ENCODE peak calls at places on chromosomes 3 and 15, in eight cellular contexts. One of them, this sample, is unnamed.

GRCh38 chr3:156782921-156783320 is 43.2 kb upstream of the LEKR1 start:
- DNase-seq in fibroblast of pulmonary artery: no peak
- DNase-seq in CD8-positive, alpha-beta T cell: no peak
- DNase-seq in AG04450: no peak
- DNase-seq in body of pancreas: no peak
- DNase-seq in GM12865: no peak
- DNase-seq in cardiac fibroblast: no peak
- DNase-seq in heart right ventricle: no peak
- DNase-seq in this sample: no peak

GRCh38 chr3:18423401-18424212 is 1.5 kb downstream of the SATB1 start:
- DNase-seq in body of pancreas: peak
- DNase-seq in fibroblast of pulmonary artery: peak
- DNase-seq in AG04450: no peak
- DNase-seq in cardiac fibroblast: peak
- DNase-seq in GM12865: peak
- DNase-seq in CD8-positive, alpha-beta T cell: peak
- DNase-seq in heart right ventricle: peak
- DNase-seq in this sample: peak

GRCh38 chr3:177314897-177315296 is 117.6 kb upstream of the TBL1XR1 start:
- DNase-seq in CD8-positive, alpha-beta T cell: no peak
- DNase-seq in GM12865: peak
- DNase-seq in AG04450: no peak
- DNase-seq in heart right ventricle: no peak
- DNase-seq in cardiac fibroblast: no peak
- DNase-seq in fibroblast of pulmonary artery: no peak
- DNase-seq in body of pancreas: no peak
- DNase-seq in this sample: no peak

GRCh38 chr15:39828374-39828931 is 45.8 kb upstream of the FSIP1 start:
- DNase-seq in heart right ventricle: no peak
- DNase-seq in body of pancreas: peak
- DNase-seq in CD8-positive, alpha-beta T cell: no peak
- DNase-seq in fibroblast of pulmonary artery: peak
- DNase-seq in cardiac fibroblast: peak
- DNase-seq in GM12865: no peak
- DNase-seq in AG04450: no peak
- DNase-seq in this sample: peak

GRCh38 chr3:1179116-1179515 is 86.3 kb downstream of the CNTN6 start:
- DNase-seq in GM12865: no peak
- DNase-seq in AG04450: no peak
- DNase-seq in fibroblast of pulmonary artery: no peak
- DNase-seq in body of pancreas: no peak
- DNase-seq in CD8-positive, alpha-beta T cell: no peak
- DNase-seq in heart right ventricle: no peak
- DNase-seq in cardiac fibroblast: no peak
- DNase-seq in this sample: no peak

GRCh38 chr3:104896624-104897023 is 470.1 kb upstream of the ALCAM start:
- DNase-seq in cardiac fibroblast: no peak
- DNase-seq in GM12865: no peak
- DNase-seq in heart right ventricle: no peak
- DNase-seq in AG04450: no peak
- DNase-seq in fibroblast of pulmonary artery: no peak
- DNase-seq in body of pancreas: no peak
- DNase-seq in CD8-positive, alpha-beta T cell: no peak
- DNase-seq in this sample: no peak

GRCh38 chr3:104102386-104102785 is 1264.3 kb upstream of the ALCAM start:
- DNase-seq in heart right ventricle: no peak
- DNase-seq in fibroblast of pulmonary artery: peak
- DNase-seq in CD8-positive, alpha-beta T cell: no peak
- DNase-seq in GM12865: peak
- DNase-seq in cardiac fibroblast: peak
- DNase-seq in AG04450: peak
- DNase-seq in body of pancreas: no peak
- DNase-seq in this sample: no peak

GRCh38 chr3:11156026-11156410 is 1.7 kb downstream of the HRH1 start:
- DNase-seq in AG04450: no peak
- DNase-seq in body of pancreas: no peak
- DNase-seq in fibroblast of pulmonary artery: no peak
- DNase-seq in CD8-positive, alpha-beta T cell: no peak
- DNase-seq in cardiac fibroblast: no peak
- DNase-seq in heart right ventricle: no peak
- DNase-seq in GM12865: no peak
- DNase-seq in this sample: no peak

GRCh38 chr3:50133283-50133615 is 21.9 kb upstream of the SEMA3F start:
- DNase-seq in AG04450: no peak
- DNase-seq in CD8-positive, alpha-beta T cell: no peak
- DNase-seq in cardiac fibroblast: no peak
- DNase-seq in fibroblast of pulmonary artery: no peak
- DNase-seq in GM12865: no peak
- DNase-seq in body of pancreas: no peak
- DNase-seq in heart right ventricle: no peak
- DNase-seq in this sample: no peak

GRCh38 chr3:58063424-58063823 is 55.2 kb downstream of the FLNB start:
- DNase-seq in fibroblast of pulmonary artery: peak
- DNase-seq in AG04450: no peak
- DNase-seq in GM12865: no peak
- DNase-seq in heart right ventricle: no peak
- DNase-seq in cardiac fibroblast: peak
- DNase-seq in body of pancreas: peak
- DNase-seq in CD8-positive, alpha-beta T cell: no peak
- DNase-seq in this sample: no peak

GRCh38 chr3:41690766-41691563 is 270.9 kb downstream of the ULK4 start:
- DNase-seq in GM12865: no peak
- DNase-seq in fibroblast of pulmonary artery: peak
- DNase-seq in body of pancreas: no peak
- DNase-seq in cardiac fibroblast: peak
- DNase-seq in heart right ventricle: no peak
- DNase-seq in AG04450: no peak
- DNase-seq in CD8-positive, alpha-beta T cell: no peak
- DNase-seq in this sample: no peak

GRCh38 chr3:53252105-53252946 is 3.5 kb downstream of the TKT start:
- DNase-seq in GM12865: no peak
- DNase-seq in fibroblast of pulmonary artery: peak
- DNase-seq in CD8-positive, alpha-beta T cell: no peak
- DNase-seq in AG04450: no peak
- DNase-seq in cardiac fibroblast: no peak
- DNase-seq in body of pancreas: no peak
- DNase-seq in heart right ventricle: no peak
- DNase-seq in this sample: no peak

GRCh38 chr3:45062697-45063070 is 36.6 kb downstream of the CLEC3B start:
- DNase-seq in CD8-positive, alpha-beta T cell: no peak
- DNase-seq in fibroblast of pulmonary artery: no peak
- DNase-seq in body of pancreas: no peak
- DNase-seq in cardiac fibroblast: no peak
- DNase-seq in AG04450: no peak
- DNase-seq in GM12865: no peak
- DNase-seq in heart right ventricle: no peak
- DNase-seq in this sample: no peak

GRCh38 chr3:58657571-58658141 is 8.9 kb downstream of the FAM3D start:
- DNase-seq in body of pancreas: no peak
- DNase-seq in GM12865: no peak
- DNase-seq in fibroblast of pulmonary artery: no peak
- DNase-seq in cardiac fibroblast: no peak
- DNase-seq in AG04450: no peak
- DNase-seq in CD8-positive, alpha-beta T cell: no peak
- DNase-seq in heart right ventricle: no peak
- DNase-seq in this sample: no peak

GRCh38 chr3:181623924-181624694 is 87.6 kb upstream of the SOX2 start:
- DNase-seq in fibroblast of pulmonary artery: peak
- DNase-seq in heart right ventricle: no peak
- DNase-seq in CD8-positive, alpha-beta T cell: no peak
- DNase-seq in body of pancreas: no peak
- DNase-seq in cardiac fibroblast: peak
- DNase-seq in GM12865: no peak
- DNase-seq in AG04450: no peak
- DNase-seq in this sample: no peak

GRCh38 chr3:112046599-112046998 is 12.1 kb downstream of the TMPRSS7 start:
- DNase-seq in CD8-positive, alpha-beta T cell: no peak
- DNase-seq in AG04450: no peak
- DNase-seq in cardiac fibroblast: no peak
- DNase-seq in GM12865: no peak
- DNase-seq in body of pancreas: no peak
- DNase-seq in heart right ventricle: no peak
- DNase-seq in fibroblast of pulmonary artery: no peak
- DNase-seq in this sample: no peak

GRCh38 chr3:123884258-123884831 is at the start of gene MYLK:
- DNase-seq in cardiac fibroblast: peak
- DNase-seq in body of pancreas: peak
- DNase-seq in GM12865: peak
- DNase-seq in fibroblast of pulmonary artery: peak
- DNase-seq in CD8-positive, alpha-beta T cell: no peak
- DNase-seq in AG04450: peak
- DNase-seq in heart right ventricle: peak
- DNase-seq in this sample: peak

GRCh38 chr3:149936812-149937230 is 33.9 kb downstream of the PFN2 start:
- DNase-seq in AG04450: no peak
- DNase-seq in CD8-positive, alpha-beta T cell: peak
- DNase-seq in GM12865: peak
- DNase-seq in heart right ventricle: peak
- DNase-seq in cardiac fibroblast: peak
- DNase-seq in fibroblast of pulmonary artery: peak
- DNase-seq in body of pancreas: peak
- DNase-seq in this sample: peak

GRCh38 chr3:27797773-27798172 is 75.7 kb upstream of the EOMES start:
- DNase-seq in CD8-positive, alpha-beta T cell: no peak
- DNase-seq in body of pancreas: no peak
- DNase-seq in AG04450: no peak
- DNase-seq in fibroblast of pulmonary artery: no peak
- DNase-seq in GM12865: no peak
- DNase-seq in cardiac fibroblast: no peak
- DNase-seq in heart right ventricle: no peak
- DNase-seq in this sample: no peak

GRCh38 chr15:63601727-63602185 is 4.6 kb downstream of the FBXL22 start:
- DNase-seq in cardiac fibroblast: no peak
- DNase-seq in fibroblast of pulmonary artery: no peak
- DNase-seq in GM12865: peak
- DNase-seq in CD8-positive, alpha-beta T cell: no peak
- DNase-seq in heart right ventricle: no peak
- DNase-seq in AG04450: no peak
- DNase-seq in body of pancreas: peak
- DNase-seq in this sample: no peak

GRCh38 chr3:124846189-124846588 is 41.0 kb downstream of the ITGB5 start:
- DNase-seq in AG04450: no peak
- DNase-seq in fibroblast of pulmonary artery: peak
- DNase-seq in GM12865: no peak
- DNase-seq in cardiac fibroblast: peak
- DNase-seq in body of pancreas: no peak
- DNase-seq in heart right ventricle: no peak
- DNase-seq in CD8-positive, alpha-beta T cell: no peak
- DNase-seq in this sample: no peak

GRCh38 chr15:91022832-91023129 is 387 bp upstream of the VPS33B start:
- DNase-seq in cardiac fibroblast: no peak
- DNase-seq in CD8-positive, alpha-beta T cell: no peak
- DNase-seq in body of pancreas: no peak
- DNase-seq in AG04450: no peak
- DNase-seq in GM12865: no peak
- DNase-seq in fibroblast of pulmonary artery: no peak
- DNase-seq in heart right ventricle: no peak
- DNase-seq in this sample: no peak

GRCh38 chr3:30720586-30721313 is 114.3 kb downstream of the TGFBR2 start:
- DNase-seq in AG04450: peak
- DNase-seq in cardiac fibroblast: no peak
- DNase-seq in CD8-positive, alpha-beta T cell: no peak
- DNase-seq in heart right ventricle: no peak
- DNase-seq in body of pancreas: no peak
- DNase-seq in fibroblast of pulmonary artery: peak
- DNase-seq in GM12865: no peak
- DNase-seq in this sample: no peak

GRCh38 chr3:36124118-36124796 is 256.0 kb upstream of the STAC start:
- DNase-seq in body of pancreas: no peak
- DNase-seq in fibroblast of pulmonary artery: peak
- DNase-seq in cardiac fibroblast: peak
- DNase-seq in CD8-positive, alpha-beta T cell: no peak
- DNase-seq in GM12865: no peak
- DNase-seq in heart right ventricle: no peak
- DNase-seq in AG04450: no peak
- DNase-seq in this sample: peak
- TF ChIP-seq CTCF in body of pancreas: no peak
- TF ChIP-seq CTCF in fibroblast of pulmonary artery: peak
- TF ChIP-seq CTCF in cardiac fibroblast: peak
- TF ChIP-seq CTCF in CD8-positive, alpha-beta T cell: no peak
- TF ChIP-seq CTCF in GM12865: peak
- TF ChIP-seq CTCF in heart right ventricle: peak
- TF ChIP-seq CTCF in AG04450: peak
- TF ChIP-seq CTCF in this sample: no peak

GRCh38 chr3:25592510-25592968 is 72.2 kb downstream of the TOP2B start:
- DNase-seq in fibroblast of pulmonary artery: peak
- DNase-seq in GM12865: no peak
- DNase-seq in heart right ventricle: peak
- DNase-seq in body of pancreas: no peak
- DNase-seq in CD8-positive, alpha-beta T cell: no peak
- DNase-seq in AG04450: no peak
- DNase-seq in cardiac fibroblast: peak
- DNase-seq in this sample: no peak
- TF ChIP-seq CTCF in fibroblast of pulmonary artery: peak
- TF ChIP-seq CTCF in GM12865: no peak
- TF ChIP-seq CTCF in heart right ventricle: peak
- TF ChIP-seq CTCF in body of pancreas: no peak
- TF ChIP-seq CTCF in CD8-positive, alpha-beta T cell: no peak
- TF ChIP-seq CTCF in AG04450: peak
- TF ChIP-seq CTCF in cardiac fibroblast: peak
- TF ChIP-seq CTCF in this sample: no peak

GRCh38 chr3:78875431-78875830 is 892.4 kb downstream of the ROBO1 start:
- DNase-seq in body of pancreas: no peak
- DNase-seq in GM12865: no peak
- DNase-seq in cardiac fibroblast: no peak
- DNase-seq in heart right ventricle: no peak
- DNase-seq in AG04450: no peak
- DNase-seq in fibroblast of pulmonary artery: no peak
- DNase-seq in CD8-positive, alpha-beta T cell: no peak
- DNase-seq in this sample: no peak

GRCh38 chr3:78870484-78870883 is 897.3 kb downstream of the ROBO1 start:
- DNase-seq in heart right ventricle: no peak
- DNase-seq in AG04450: no peak
- DNase-seq in CD8-positive, alpha-beta T cell: no peak
- DNase-seq in fibroblast of pulmonary artery: peak
- DNase-seq in body of pancreas: no peak
- DNase-seq in GM12865: no peak
- DNase-seq in cardiac fibroblast: no peak
- DNase-seq in this sample: no peak

GRCh38 chr3:78871048-78871447 is 896.8 kb downstream of the ROBO1 start:
- DNase-seq in heart right ventricle: no peak
- DNase-seq in CD8-positive, alpha-beta T cell: no peak
- DNase-seq in AG04450: no peak
- DNase-seq in fibroblast of pulmonary artery: no peak
- DNase-seq in GM12865: peak
- DNase-seq in cardiac fibroblast: no peak
- DNase-seq in body of pancreas: no peak
- DNase-seq in this sample: no peak

GRCh38 chr3:78873641-78874040 is 894.2 kb downstream of the ROBO1 start:
- DNase-seq in AG04450: no peak
- DNase-seq in heart right ventricle: no peak
- DNase-seq in cardiac fibroblast: no peak
- DNase-seq in fibroblast of pulmonary artery: peak
- DNase-seq in CD8-positive, alpha-beta T cell: no peak
- DNase-seq in body of pancreas: no peak
- DNase-seq in GM12865: no peak
- DNase-seq in this sample: no peak

GRCh38 chr3:78872195-78872594 is 895.6 kb downstream of the ROBO1 start:
- DNase-seq in heart right ventricle: peak
- DNase-seq in GM12865: no peak
- DNase-seq in body of pancreas: no peak
- DNase-seq in CD8-positive, alpha-beta T cell: no peak
- DNase-seq in AG04450: no peak
- DNase-seq in cardiac fibroblast: peak
- DNase-seq in fibroblast of pulmonary artery: peak
- DNase-seq in this sample: peak
- TF ChIP-seq CTCF in heart right ventricle: no peak
- TF ChIP-seq CTCF in GM12865: no peak
- TF ChIP-seq CTCF in body of pancreas: no peak
- TF ChIP-seq CTCF in CD8-positive, alpha-beta T cell: no peak
- TF ChIP-seq CTCF in AG04450: no peak
- TF ChIP-seq CTCF in cardiac fibroblast: no peak
- TF ChIP-seq CTCF in fibroblast of pulmonary artery: no peak
- TF ChIP-seq CTCF in this sample: no peak

GRCh38 chr15:77327844-77328529 is 91.9 kb downstream of the PEAK1 start:
- DNase-seq in body of pancreas: no peak
- DNase-seq in CD8-positive, alpha-beta T cell: no peak
- DNase-seq in heart right ventricle: no peak
- DNase-seq in cardiac fibroblast: no peak
- DNase-seq in fibroblast of pulmonary artery: no peak
- DNase-seq in GM12865: no peak
- DNase-seq in AG04450: no peak
- DNase-seq in this sample: no peak
- TF ChIP-seq CTCF in body of pancreas: no peak
- TF ChIP-seq CTCF in CD8-positive, alpha-beta T cell: no peak
- TF ChIP-seq CTCF in heart right ventricle: no peak
- TF ChIP-seq CTCF in cardiac fibroblast: no peak
- TF ChIP-seq CTCF in fibroblast of pulmonary artery: no peak
- TF ChIP-seq CTCF in GM12865: no peak
- TF ChIP-seq CTCF in AG04450: no peak
- TF ChIP-seq CTCF in this sample: no peak

This sample was measured in glutamatergic neuron.